ENCODE peak calls at places on chromosome 17, in eight cellular contexts. One of them, this sample, is unnamed.

GRCh38 chr17:40485851-40486512 is 15.4 kb downstream of the TNS4 start:
- DNase-seq in SHP77 treated with DMSO at 0.1 percent for 48 hours: no peak
- DNase-seq in left lobe of liver: no peak
- DNase-seq in stimulated activated effector memory CD8-positive, alpha-beta T cell treated with anti-CD3 and anti-CD28 coated beads, Interleukin-12 subunit alpha, Interleukin-12 subunit beta, amount 100 ng/mL, for 72 hours: no peak
- DNase-seq in tibial nerve: peak
- DNase-seq in CD4-positive, CD25-positive, alpha-beta regulatory T cell: no peak
- DNase-seq in AG04450: peak
- DNase-seq in HEK293T: no peak
- DNase-seq in this sample: no peak

GRCh38 chr17:58060596-58061191 is 22.5 kb upstream of the DYNLL2 start:
- DNase-seq in SHP77 treated with DMSO at 0.1 percent for 48 hours: no peak
- DNase-seq in left lobe of liver: no peak
- DNase-seq in stimulated activated effector memory CD8-positive, alpha-beta T cell treated with anti-CD3 and anti-CD28 coated beads, Interleukin-12 subunit alpha, Interleukin-12 subunit beta, amount 100 ng/mL, for 72 hours: no peak
- DNase-seq in tibial nerve: no peak
- DNase-seq in CD4-positive, CD25-positive, alpha-beta regulatory T cell: no peak
- DNase-seq in AG04450: no peak
- DNase-seq in HEK293T: no peak
- DNase-seq in this sample: no peak

GRCh38 chr17:38654411-38655398 is 20.1 kb downstream of the EPOP start:
- DNase-seq in SHP77 treated with DMSO at 0.1 percent for 48 hours: no peak
- DNase-seq in left lobe of liver: no peak
- DNase-seq in stimulated activated effector memory CD8-positive, alpha-beta T cell treated with anti-CD3 and anti-CD28 coated beads, Interleukin-12 subunit alpha, Interleukin-12 subunit beta, amount 100 ng/mL, for 72 hours: no peak
- DNase-seq in tibial nerve: no peak
- DNase-seq in CD4-positive, CD25-positive, alpha-beta regulatory T cell: no peak
- DNase-seq in AG04450: no peak
- DNase-seq in HEK293T: no peak
- DNase-seq in this sample: no peak

GRCh38 chr17:82797061-82797460 is 42.8 kb downstream of the ZNF750 start:
- DNase-seq in SHP77 treated with DMSO at 0.1 percent for 48 hours: no peak
- DNase-seq in left lobe of liver: no peak
- DNase-seq in stimulated activated effector memory CD8-positive, alpha-beta T cell treated with anti-CD3 and anti-CD28 coated beads, Interleukin-12 subunit alpha, Interleukin-12 subunit beta, amount 100 ng/mL, for 72 hours: no peak
- DNase-seq in tibial nerve: no peak
- DNase-seq in CD4-positive, CD25-positive, alpha-beta regulatory T cell: no peak
- DNase-seq in AG04450: no peak
- DNase-seq in HEK293T: no peak
- DNase-seq in this sample: no peak

GRCh38 chr17:69227536-69227935 is 1.1 kb downstream of the ABCA10 start:
- DNase-seq in SHP77 treated with DMSO at 0.1 percent for 48 hours: no peak
- DNase-seq in left lobe of liver: no peak
- DNase-seq in stimulated activated effector memory CD8-positive, alpha-beta T cell treated with anti-CD3 and anti-CD28 coated beads, Interleukin-12 subunit alpha, Interleukin-12 subunit beta, amount 100 ng/mL, for 72 hours: no peak
- DNase-seq in tibial nerve: no peak
- DNase-seq in CD4-positive, CD25-positive, alpha-beta regulatory T cell: no peak
- DNase-seq in AG04450: no peak
- DNase-seq in HEK293T: no peak
- DNase-seq in this sample: no peak

GRCh38 chr17:77388384-77389306 is 247.9 kb downstream of the SEC14L1 start:
- DNase-seq in SHP77 treated with DMSO at 0.1 percent for 48 hours: no peak
- DNase-seq in left lobe of liver: peak
- DNase-seq in stimulated activated effector memory CD8-positive, alpha-beta T cell treated with anti-CD3 and anti-CD28 coated beads, Interleukin-12 subunit alpha, Interleukin-12 subunit beta, amount 100 ng/mL, for 72 hours: no peak
- DNase-seq in tibial nerve: no peak
- DNase-seq in CD4-positive, CD25-positive, alpha-beta regulatory T cell: no peak
- DNase-seq in AG04450: no peak
- DNase-seq in HEK293T: no peak
- DNase-seq in this sample: no peak

GRCh38 chr17:40443988-40444899 is 994 bp downstream of the IGFBP4 start:
- DNase-seq in SHP77 treated with DMSO at 0.1 percent for 48 hours: no peak
- DNase-seq in left lobe of liver: no peak
- DNase-seq in stimulated activated effector memory CD8-positive, alpha-beta T cell treated with anti-CD3 and anti-CD28 coated beads, Interleukin-12 subunit alpha, Interleukin-12 subunit beta, amount 100 ng/mL, for 72 hours: no peak
- DNase-seq in tibial nerve: no peak
- DNase-seq in CD4-positive, CD25-positive, alpha-beta regulatory T cell: no peak
- DNase-seq in AG04450: no peak
- DNase-seq in HEK293T: no peak
- DNase-seq in this sample: no peak

GRCh38 chr17:78293896-78294295 is 62.5 kb downstream of the TMEM235 start:
- DNase-seq in SHP77 treated with DMSO at 0.1 percent for 48 hours: no peak
- DNase-seq in left lobe of liver: peak
- DNase-seq in stimulated activated effector memory CD8-positive, alpha-beta T cell treated with anti-CD3 and anti-CD28 coated beads, Interleukin-12 subunit alpha, Interleukin-12 subunit beta, amount 100 ng/mL, for 72 hours: no peak
- DNase-seq in tibial nerve: no peak
- DNase-seq in CD4-positive, CD25-positive, alpha-beta regulatory T cell: no peak
- DNase-seq in AG04450: no peak
- DNase-seq in HEK293T: no peak
- DNase-seq in this sample: no peak

GRCh38 chr17:73071387-73071999 is 21.0 kb downstream of the SLC39A11 start:
- DNase-seq in SHP77 treated with DMSO at 0.1 percent for 48 hours: no peak
- DNase-seq in left lobe of liver: no peak
- DNase-seq in stimulated activated effector memory CD8-positive, alpha-beta T cell treated with anti-CD3 and anti-CD28 coated beads, Interleukin-12 subunit alpha, Interleukin-12 subunit beta, amount 100 ng/mL, for 72 hours: no peak
- DNase-seq in tibial nerve: no peak
- DNase-seq in CD4-positive, CD25-positive, alpha-beta regulatory T cell: no peak
- DNase-seq in AG04450: no peak
- DNase-seq in HEK293T: no peak
- DNase-seq in this sample: no peak

GRCh38 chr17:7688808-7689316 is 585 bp downstream of the WRAP53 start:
- DNase-seq in SHP77 treated with DMSO at 0.1 percent for 48 hours: no peak
- DNase-seq in left lobe of liver: no peak
- DNase-seq in stimulated activated effector memory CD8-positive, alpha-beta T cell treated with anti-CD3 and anti-CD28 coated beads, Interleukin-12 subunit alpha, Interleukin-12 subunit beta, amount 100 ng/mL, for 72 hours: no peak
- DNase-seq in tibial nerve: no peak
- DNase-seq in CD4-positive, CD25-positive, alpha-beta regulatory T cell: no peak
- DNase-seq in AG04450: no peak
- DNase-seq in HEK293T: no peak
- DNase-seq in this sample: no peak

GRCh38 chr17:68646626-68647526 is 45.7 kb upstream of the FAM20A start:
- DNase-seq in SHP77 treated with DMSO at 0.1 percent for 48 hours: no peak
- DNase-seq in left lobe of liver: no peak
- DNase-seq in stimulated activated effector memory CD8-positive, alpha-beta T cell treated with anti-CD3 and anti-CD28 coated beads, Interleukin-12 subunit alpha, Interleukin-12 subunit beta, amount 100 ng/mL, for 72 hours: no peak
- DNase-seq in tibial nerve: no peak
- DNase-seq in CD4-positive, CD25-positive, alpha-beta regulatory T cell: no peak
- DNase-seq in AG04450: no peak
- DNase-seq in HEK293T: no peak
- DNase-seq in this sample: no peak

GRCh38 chr17:32487460-32488176 is 825 bp downstream of the CDK5R1 start:
- DNase-seq in SHP77 treated with DMSO at 0.1 percent for 48 hours: peak
- DNase-seq in left lobe of liver: no peak
- DNase-seq in stimulated activated effector memory CD8-positive, alpha-beta T cell treated with anti-CD3 and anti-CD28 coated beads, Interleukin-12 subunit alpha, Interleukin-12 subunit beta, amount 100 ng/mL, for 72 hours: no peak
- DNase-seq in tibial nerve: no peak
- DNase-seq in CD4-positive, CD25-positive, alpha-beta regulatory T cell: no peak
- DNase-seq in AG04450: no peak
- DNase-seq in HEK293T: peak
- DNase-seq in this sample: no peak

GRCh38 chr17:62706598-62707424 is 79.3 kb downstream of the MRC2 start:
- DNase-seq in SHP77 treated with DMSO at 0.1 percent for 48 hours: no peak
- DNase-seq in left lobe of liver: no peak
- DNase-seq in stimulated activated effector memory CD8-positive, alpha-beta T cell treated with anti-CD3 and anti-CD28 coated beads, Interleukin-12 subunit alpha, Interleukin-12 subunit beta, amount 100 ng/mL, for 72 hours: no peak
- DNase-seq in tibial nerve: no peak
- DNase-seq in CD4-positive, CD25-positive, alpha-beta regulatory T cell: no peak
- DNase-seq in AG04450: no peak
- DNase-seq in HEK293T: no peak
- DNase-seq in this sample: no peak

GRCh38 chr17:8091033-8091687 is 3.6 kb upstream of the ALOX12B start:
- DNase-seq in SHP77 treated with DMSO at 0.1 percent for 48 hours: no peak
- DNase-seq in left lobe of liver: no peak
- DNase-seq in stimulated activated effector memory CD8-positive, alpha-beta T cell treated with anti-CD3 and anti-CD28 coated beads, Interleukin-12 subunit alpha, Interleukin-12 subunit beta, amount 100 ng/mL, for 72 hours: no peak
- DNase-seq in tibial nerve: no peak
- DNase-seq in CD4-positive, CD25-positive, alpha-beta regulatory T cell: no peak
- DNase-seq in AG04450: no peak
- DNase-seq in HEK293T: no peak
- DNase-seq in this sample: no peak

GRCh38 chr17:73998246-73999220 is 204.9 kb upstream of the RPL38 start:
- DNase-seq in SHP77 treated with DMSO at 0.1 percent for 48 hours: peak
- DNase-seq in left lobe of liver: peak
- DNase-seq in stimulated activated effector memory CD8-positive, alpha-beta T cell treated with anti-CD3 and anti-CD28 coated beads, Interleukin-12 subunit alpha, Interleukin-12 subunit beta, amount 100 ng/mL, for 72 hours: peak
- DNase-seq in tibial nerve: no peak
- DNase-seq in CD4-positive, CD25-positive, alpha-beta regulatory T cell: peak
- DNase-seq in AG04450: no peak
- DNase-seq in HEK293T: peak
- DNase-seq in this sample: peak

GRCh38 chr17:74850310-74850709 is 9.4 kb downstream of the GRIN2C start:
- DNase-seq in SHP77 treated with DMSO at 0.1 percent for 48 hours: no peak
- DNase-seq in left lobe of liver: no peak
- DNase-seq in stimulated activated effector memory CD8-positive, alpha-beta T cell treated with anti-CD3 and anti-CD28 coated beads, Interleukin-12 subunit alpha, Interleukin-12 subunit beta, amount 100 ng/mL, for 72 hours: no peak
- DNase-seq in tibial nerve: no peak
- DNase-seq in CD4-positive, CD25-positive, alpha-beta regulatory T cell: no peak
- DNase-seq in AG04450: no peak
- DNase-seq in HEK293T: no peak
- DNase-seq in this sample: no peak

GRCh38 chr17:76716146-76716833 is 5.5 kb upstream of the MXRA7 start:
- DNase-seq in SHP77 treated with DMSO at 0.1 percent for 48 hours: no peak
- DNase-seq in left lobe of liver: no peak
- DNase-seq in stimulated activated effector memory CD8-positive, alpha-beta T cell treated with anti-CD3 and anti-CD28 coated beads, Interleukin-12 subunit alpha, Interleukin-12 subunit beta, amount 100 ng/mL, for 72 hours: peak
- DNase-seq in tibial nerve: peak
- DNase-seq in CD4-positive, CD25-positive, alpha-beta regulatory T cell: peak
- DNase-seq in AG04450: peak
- DNase-seq in HEK293T: no peak
- DNase-seq in this sample: no peak

GRCh38 chr17:29663155-29663554 is 40.4 kb upstream of the CORO6 start:
- DNase-seq in SHP77 treated with DMSO at 0.1 percent for 48 hours: no peak
- DNase-seq in left lobe of liver: no peak
- DNase-seq in stimulated activated effector memory CD8-positive, alpha-beta T cell treated with anti-CD3 and anti-CD28 coated beads, Interleukin-12 subunit alpha, Interleukin-12 subunit beta, amount 100 ng/mL, for 72 hours: no peak
- DNase-seq in tibial nerve: no peak
- DNase-seq in CD4-positive, CD25-positive, alpha-beta regulatory T cell: no peak
- DNase-seq in AG04450: no peak
- DNase-seq in HEK293T: no peak
- DNase-seq in this sample: no peak

GRCh38 chr17:3556905-3557767 is 476 bp downstream of the TRPV3 start:
- DNase-seq in SHP77 treated with DMSO at 0.1 percent for 48 hours: no peak
- DNase-seq in left lobe of liver: no peak
- DNase-seq in stimulated activated effector memory CD8-positive, alpha-beta T cell treated with anti-CD3 and anti-CD28 coated beads, Interleukin-12 subunit alpha, Interleukin-12 subunit beta, amount 100 ng/mL, for 72 hours: no peak
- DNase-seq in tibial nerve: no peak
- DNase-seq in CD4-positive, CD25-positive, alpha-beta regulatory T cell: no peak
- DNase-seq in AG04450: no peak
- DNase-seq in HEK293T: no peak
- DNase-seq in this sample: no peak

GRCh38 chr17:81035389-81036127 is 607 bp downstream of the BAIAP2 start:
- DNase-seq in SHP77 treated with DMSO at 0.1 percent for 48 hours: no peak
- DNase-seq in left lobe of liver: no peak
- DNase-seq in stimulated activated effector memory CD8-positive, alpha-beta T cell treated with anti-CD3 and anti-CD28 coated beads, Interleukin-12 subunit alpha, Interleukin-12 subunit beta, amount 100 ng/mL, for 72 hours: no peak
- DNase-seq in tibial nerve: no peak
- DNase-seq in CD4-positive, CD25-positive, alpha-beta regulatory T cell: no peak
- DNase-seq in AG04450: no peak
- DNase-seq in HEK293T: no peak
- DNase-seq in this sample: no peak

GRCh38 chr17:80284631-80285030 is 24.0 kb downstream of the RNF213 start:
- DNase-seq in SHP77 treated with DMSO at 0.1 percent for 48 hours: peak
- DNase-seq in left lobe of liver: no peak
- DNase-seq in stimulated activated effector memory CD8-positive, alpha-beta T cell treated with anti-CD3 and anti-CD28 coated beads, Interleukin-12 subunit alpha, Interleukin-12 subunit beta, amount 100 ng/mL, for 72 hours: no peak
- DNase-seq in tibial nerve: no peak
- DNase-seq in CD4-positive, CD25-positive, alpha-beta regulatory T cell: no peak
- DNase-seq in AG04450: no peak
- DNase-seq in HEK293T: no peak
- DNase-seq in this sample: no peak

GRCh38 chr17:36731806-36732205 is 130.4 kb downstream of the MRM1 start:
- DNase-seq in SHP77 treated with DMSO at 0.1 percent for 48 hours: no peak
- DNase-seq in left lobe of liver: no peak
- DNase-seq in stimulated activated effector memory CD8-positive, alpha-beta T cell treated with anti-CD3 and anti-CD28 coated beads, Interleukin-12 subunit alpha, Interleukin-12 subunit beta, amount 100 ng/mL, for 72 hours: no peak
- DNase-seq in tibial nerve: no peak
- DNase-seq in CD4-positive, CD25-positive, alpha-beta regulatory T cell: no peak
- DNase-seq in AG04450: no peak
- DNase-seq in HEK293T: no peak
- DNase-seq in this sample: no peak

GRCh38 chr17:60685437-60685836 is 7.8 kb downstream of the BCAS3 start:
- DNase-seq in SHP77 treated with DMSO at 0.1 percent for 48 hours: no peak
- DNase-seq in left lobe of liver: no peak
- DNase-seq in stimulated activated effector memory CD8-positive, alpha-beta T cell treated with anti-CD3 and anti-CD28 coated beads, Interleukin-12 subunit alpha, Interleukin-12 subunit beta, amount 100 ng/mL, for 72 hours: no peak
- DNase-seq in tibial nerve: no peak
- DNase-seq in CD4-positive, CD25-positive, alpha-beta regulatory T cell: no peak
- DNase-seq in AG04450: no peak
- DNase-seq in HEK293T: no peak
- DNase-seq in this sample: no peak

GRCh38 chr17:60305141-60305540 is 86.8 kb downstream of the USP32 start:
- DNase-seq in SHP77 treated with DMSO at 0.1 percent for 48 hours: no peak
- DNase-seq in left lobe of liver: no peak
- DNase-seq in stimulated activated effector memory CD8-positive, alpha-beta T cell treated with anti-CD3 and anti-CD28 coated beads, Interleukin-12 subunit alpha, Interleukin-12 subunit beta, amount 100 ng/mL, for 72 hours: no peak
- DNase-seq in tibial nerve: no peak
- DNase-seq in CD4-positive, CD25-positive, alpha-beta regulatory T cell: no peak
- DNase-seq in AG04450: no peak
- DNase-seq in HEK293T: no peak
- DNase-seq in this sample: no peak

GRCh38 chr17:44346064-44346844 is 1.2 kb downstream of the GRN start:
- DNase-seq in SHP77 treated with DMSO at 0.1 percent for 48 hours: no peak
- DNase-seq in left lobe of liver: peak
- DNase-seq in stimulated activated effector memory CD8-positive, alpha-beta T cell treated with anti-CD3 and anti-CD28 coated beads, Interleukin-12 subunit alpha, Interleukin-12 subunit beta, amount 100 ng/mL, for 72 hours: no peak
- DNase-seq in tibial nerve: no peak
- DNase-seq in CD4-positive, CD25-positive, alpha-beta regulatory T cell: no peak
- DNase-seq in AG04450: no peak
- DNase-seq in HEK293T: no peak
- DNase-seq in this sample: no peak

GRCh38 chr17:4903051-4903818 is at the start of gene CHRNE:
- DNase-seq in SHP77 treated with DMSO at 0.1 percent for 48 hours: peak
- DNase-seq in left lobe of liver: peak
- DNase-seq in stimulated activated effector memory CD8-positive, alpha-beta T cell treated with anti-CD3 and anti-CD28 coated beads, Interleukin-12 subunit alpha, Interleukin-12 subunit beta, amount 100 ng/mL, for 72 hours: peak
- DNase-seq in tibial nerve: peak
- DNase-seq in CD4-positive, CD25-positive, alpha-beta regulatory T cell: peak
- DNase-seq in AG04450: peak
- DNase-seq in HEK293T: peak
- DNase-seq in this sample: peak

GRCh38 chr17:44363613-44364159 is at the start of gene FAM171A2:
- DNase-seq in SHP77 treated with DMSO at 0.1 percent for 48 hours: no peak
- DNase-seq in left lobe of liver: no peak
- DNase-seq in stimulated activated effector memory CD8-positive, alpha-beta T cell treated with anti-CD3 and anti-CD28 coated beads, Interleukin-12 subunit alpha, Interleukin-12 subunit beta, amount 100 ng/mL, for 72 hours: peak
- DNase-seq in tibial nerve: no peak
- DNase-seq in CD4-positive, CD25-positive, alpha-beta regulatory T cell: peak
- DNase-seq in AG04450: peak
- DNase-seq in HEK293T: peak
- DNase-seq in this sample: no peak